ENCODE peak calls at places on chromosomes 5 and 9, in seven cellular contexts. A, M, F, D, U, C and W are unnamed samples.

GRCh38 chr5:98319299-98320011 is 454.0 kb upstream of the RGMB start:
- DNase-seq in C (no peak), F (no peak), U (no peak), M (no peak), D (no peak), A (no peak), W (no peak)

GRCh38 chr5:77282337-77283027 is 72.0 kb downstream of the PDE8B start:
- DNase-seq in M (no peak), A (peak), U (peak), F (no peak), D (no peak), C (no peak), W (no peak)

GRCh38 chr5:53071298-53071697 is 38.3 kb downstream of the MOCS2 start:
- DNase-seq in F (no peak), M (no peak), C (no peak), U (no peak), A (no peak), D (no peak), W (no peak)

GRCh38 chr5:95217351-95217750 is 67.5 kb downstream of the MCTP1 start:
- DNase-seq in U (no peak), D (no peak), M (no peak), C (no peak), A (no peak), F (no peak), W (no peak)

GRCh38 chr9:4678679-4679267 is 596 bp upstream of the CDC37L1 start:
- DNase-seq in C (no peak), D (no peak), A (no peak), F (no peak), U (no peak), M (no peak), W (peak)

GRCh38 chr5:86679529-86679928 is 61.8 kb downstream of the COX7C start:
- DNase-seq in C (no peak), F (no peak), A (no peak), M (no peak), U (peak), D (peak), W (peak)

GRCh38 chr9:129785866-129786265 is 17.1 kb upstream of the TOR1B start:
- DNase-seq in D (no peak), C (no peak), F (no peak), M (no peak), A (no peak), U (no peak), W (no peak)

GRCh38 chr9:130731355-130731754 is 37.8 kb downstream of the EXOSC2 start:
- DNase-seq in C (no peak), D (no peak), F (no peak), U (peak), A (no peak), M (no peak), W (no peak)

GRCh38 chr9:87549774-87550173 is 52.1 kb downstream of the DAPK1 start:
- DNase-seq in D (no peak), C (no peak), A (no peak), F (no peak), M (no peak), U (no peak), W (no peak)

GRCh38 chr5:147216552-147217154 is 18.2 kb upstream of the STK32A start:
- DNase-seq in D (no peak), C (no peak), F (no peak), A (no peak), U (no peak), M (no peak), W (no peak)

GRCh38 chr5:119063579-119064379 is 7.1 kb upstream of the DMXL1 start:
- DNase-seq in D (no peak), F (no peak), C (no peak), M (no peak), A (no peak), U (no peak), W (no peak)

GRCh38 chr5:113293613-113294340 is 141.0 kb downstream of the TSSK1B start:
- DNase-seq in U (no peak), A (peak), C (no peak), D (no peak), F (no peak), M (no peak), W (peak)

GRCh38 chr9:113622600-113623400 is 159.3 kb downstream of the RGS3 start:
- DNase-seq in M (no peak), A (peak), D (peak), U (no peak), F (no peak), C (peak), W (peak)

GRCh38 chr5:179607449-179607931 is 16.0 kb downstream of the HNRNPH1 start:
- DNase-seq in A (no peak), U (no peak), F (peak), D (no peak), C (no peak), M (no peak), W (peak)

GRCh38 chr9:123696476-123696875 is 233.4 kb downstream of the DENND1A start:
- DNase-seq in F (no peak), A (no peak), U (no peak), D (no peak), C (no peak), M (no peak), W (peak)

GRCh38 chr5:10914741-10915480 is 153.9 kb upstream of the DAP start:
- DNase-seq in M (no peak), A (no peak), D (peak), U (no peak), C (no peak), F (no peak), W (no peak)

GRCh38 chr5:103086547-103086946 is 33.4 kb downstream of the GIN1 start:
- DNase-seq in M (no peak), D (no peak), F (no peak), C (no peak), U (no peak), A (no peak), W (no peak)

GRCh38 chr5:34685485-34686197 is 29.5 kb downstream of the RAI14 start:
- DNase-seq in F (no peak), U (no peak), M (no peak), A (no peak), D (peak), C (no peak), W (peak)

GRCh38 chr5:44638286-44638869 is 170.4 kb upstream of the MRPS30 start:
- DNase-seq in A (no peak), F (no peak), C (no peak), M (no peak), D (no peak), U (no peak), W (no peak)

GRCh38 chr9:112970939-112971338 is 41.1 kb downstream of the ZNF883 start:
- DNase-seq in M (no peak), U (no peak), D (no peak), F (no peak), A (no peak), C (no peak), W (no peak)

GRCh38 chr5:7815757-7816534 is 35.0 kb downstream of the CFAP90 start:
- DNase-seq in U (peak), C (peak), F (peak), M (peak), A (peak), D (peak), W (peak)